ENCODE peak calls at places on chromosomes 6 and 20, in six cellular contexts. R, A, S, U, L and D are unnamed samples. For H3K9me3, the result is how much of the 10 kb centered on the place peaks cover.

GRCh38 chr20:55160022-55160421 is 684.6 kb downstream of the DOK5 start:
- DNase-seq in S (peak), L (no peak), R (no peak), U (peak), A (peak), D (no peak)

GRCh38 chr6:95413789-95414188 is 163.5 kb upstream of the MANEA start:
- DNase-seq in U (no peak), R (no peak), L (no peak), S (no peak), A (no peak), D (no peak)

GRCh38 chr6:143842468-143842901 is 653 bp upstream of the LTV1 start:
- DNase-seq in L (no peak), R (no peak), A (peak), S (peak), U (no peak), D (no peak)

GRCh38 chr6:1285589-1286340 is 26.1 kb upstream of the FOXQ1 start:
- DNase-seq in U (peak), L (no peak), R (no peak), S (peak), A (peak), D (no peak)

GRCh38 chr6:6820688-6821238 is 232.2 kb downstream of the LY86 start:
- DNase-seq in A (no peak), S (no peak), L (no peak), R (no peak), U (peak), D (no peak)

GRCh38 chr6:163572612-163573011 is 158.1 kb downstream of the QKI start:
- DNase-seq in U (no peak), L (no peak), S (no peak), R (no peak), A (peak), D (no peak)

GRCh38 chr6:149060300-149060984 is 257.1 kb upstream of the TAB2 start:
- DNase-seq in L (peak), R (peak), U (no peak), S (no peak), A (no peak), D (no peak)

GRCh38 chr20:10653593-10654288 is 20.1 kb downstream of the JAG1 start:
- DNase-seq in L (no peak), R (no peak), S (peak), A (peak), U (no peak), D (no peak)

GRCh38 chr6:71933881-71934280 is 47.5 kb downstream of the RIMS1 start:
- DNase-seq in R (no peak), U (no peak), S (no peak), A (no peak), L (no peak), D (no peak)

GRCh38 chr6:80235647-80236046 is 129.2 kb downstream of the BCKDHB start:
- DNase-seq in A (no peak), R (no peak), U (no peak), L (no peak), S (no peak), D (no peak)

GRCh38 chr20:61957961-61958715 is 107.5 kb downstream of the TAF4 start:
- DNase-seq in L (no peak), R (no peak), S (no peak), U (no peak), A (no peak), D (no peak)

GRCh38 chr6:134374486-134374885 is 56.6 kb upstream of the SGK1 start:
- DNase-seq in S (peak), A (peak), R (no peak), L (no peak), U (no peak), D (no peak)

GRCh38 chr6:154996841-154997311 is 1.8 kb downstream of the TIAM2 start:
- DNase-seq in L (no peak), S (no peak), R (no peak), A (no peak), U (peak), D (no peak)

GRCh38 chr20:15789083-15789482 is 784.2 kb downstream of the KIF16B start:
- DNase-seq in A (no peak), U (no peak), R (no peak), L (no peak), S (no peak), D (no peak)

GRCh38 chr6:51350308-51350904 is 531.7 kb downstream of the TFAP2B start:
- DNase-seq in A (no peak), U (peak), S (no peak), L (no peak), R (no peak), D (no peak)

GRCh38 chr6:28866342-28867077 is 57.3 kb downstream of the TRIM27 start:
- DNase-seq in U (peak), L (peak), A (peak), R (peak), S (peak), D (peak)

GRCh38 chr6:143675946-143676345 is 1.8 kb upstream of the PHACTR2 start:
- DNase-seq in R (no peak), A (peak), L (peak), S (peak), U (no peak), D (no peak)

GRCh38 chr20:17648306-17648646 is 33.8 kb downstream of the RRBP1 start:
- DNase-seq in R (no peak), A (no peak), S (no peak), U (no peak), L (no peak), D (no peak)

GRCh38 chr20:38260378-38261053 is at the start of gene KIAA1755:
- DNase-seq in L (peak), U (peak), S (peak), A (no peak), R (no peak), D (no peak)

GRCh38 chr20:6623989-6624388 is 143.5 kb upstream of the BMP2 start:
- DNase-seq in R (no peak), A (no peak), L (peak), S (no peak), U (peak), D (peak)

GRCh38 chr6:100796049-100796823 is 84.9 kb downstream of the ASCC3 start:
- DNase-seq in R (no peak), L (no peak), A (no peak), U (no peak), S (no peak), D (peak)

GRCh38 chr20:44204156-44204831 is 6.3 kb downstream of the OSER1 start:
- DNase-seq in U (peak), L (no peak), S (peak), R (no peak), A (peak), D (no peak)

GRCh38 chr20:36155991-36156390 is 1.5 kb downstream of the EPB41L1 start:
- DNase-seq in A (no peak), S (no peak), U (no peak), L (no peak), R (no peak), D (no peak)
- H3K4me2 ChIP-seq in A (no peak), S (no peak), U (peak), L (peak), R (no peak), D (no peak)

GRCh38 chr20:58227391-58228102 is 906 bp downstream of the ANKRD60 start:
- DNase-seq in S (no peak), R (no peak), A (no peak), L (no peak), U (no peak), D (no peak)

GRCh38 chr20:58225490-58226200 is 2.8 kb downstream of the ANKRD60 start:
- DNase-seq in S (no peak), L (no peak), A (no peak), R (no peak), U (no peak), D (no peak)

GRCh38 chr20:58228103-58228483 is 360 bp downstream of the ANKRD60 start:
- DNase-seq in U (no peak), R (no peak), L (no peak), A (no peak), S (no peak), D (no peak)

GRCh38 chr20:58229198-58229802 is 847 bp upstream of the ANKRD60 start:
- DNase-seq in S (peak), R (no peak), U (no peak), L (no peak), A (peak), D (no peak)

GRCh38 chr20:58228484-58229197 is at the start of gene ANKRD60:
- DNase-seq in L (no peak), U (peak), S (peak), A (peak), R (no peak), D (no peak)
- TF ChIP-seq EZH2 in L (no peak), U (peak), S (peak), A (peak), R (no peak), D (no peak)

DNA sequence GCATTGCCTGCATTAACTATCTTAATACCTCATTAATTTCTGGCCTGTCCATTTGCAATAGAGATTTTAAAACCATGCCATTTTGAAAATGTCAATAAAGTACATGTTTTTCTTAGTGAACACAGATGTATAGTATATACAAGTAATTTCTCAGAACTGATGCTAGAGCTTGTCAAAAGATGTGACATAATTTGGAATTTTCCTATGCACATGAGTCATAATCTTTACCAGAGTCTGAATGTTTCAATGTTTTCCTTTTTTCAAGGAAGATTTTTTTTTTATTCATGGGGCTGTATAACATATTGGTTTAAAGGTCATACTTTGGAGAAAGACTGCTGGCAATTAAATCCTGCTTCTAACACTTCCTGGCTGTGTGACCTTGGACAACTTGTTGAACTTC is 1347.5 kb upstream of the ADGRB3 start:
- DNase-seq in A (no peak), R (no peak), U (no peak), L (no peak), S (no peak), D (no peak)
- H3K9me3 ChIP-seq in A (under half), R (under half), U (under half), L (under half), S (under half), D (under half)

DNA sequence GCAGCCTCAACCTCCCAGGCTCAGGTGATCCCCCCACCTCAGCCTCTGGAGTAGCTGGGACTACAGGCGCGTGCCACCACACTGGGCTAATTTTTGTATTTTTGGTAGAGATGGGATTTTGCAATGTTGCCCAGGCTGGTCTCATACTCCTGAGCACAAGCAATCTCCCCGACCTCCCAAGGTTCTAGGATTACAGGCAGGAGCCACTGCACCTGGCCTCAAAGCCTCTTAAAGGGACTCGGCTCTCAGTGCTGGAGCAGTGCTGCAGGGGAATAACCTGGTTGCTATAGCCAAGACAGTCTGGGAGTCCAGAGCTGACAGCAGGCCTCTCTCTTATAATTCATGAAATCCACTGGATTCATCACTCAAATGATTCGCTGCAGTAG is 17.0 kb downstream of the GHRH start:
- DNase-seq in S (no peak), R (no peak), A (no peak), L (no peak), U (no peak), D (no peak)
- H3K4me2 ChIP-seq in S (no peak), R (no peak), A (no peak), L (no peak), U (no peak), D (no peak)

DNA sequence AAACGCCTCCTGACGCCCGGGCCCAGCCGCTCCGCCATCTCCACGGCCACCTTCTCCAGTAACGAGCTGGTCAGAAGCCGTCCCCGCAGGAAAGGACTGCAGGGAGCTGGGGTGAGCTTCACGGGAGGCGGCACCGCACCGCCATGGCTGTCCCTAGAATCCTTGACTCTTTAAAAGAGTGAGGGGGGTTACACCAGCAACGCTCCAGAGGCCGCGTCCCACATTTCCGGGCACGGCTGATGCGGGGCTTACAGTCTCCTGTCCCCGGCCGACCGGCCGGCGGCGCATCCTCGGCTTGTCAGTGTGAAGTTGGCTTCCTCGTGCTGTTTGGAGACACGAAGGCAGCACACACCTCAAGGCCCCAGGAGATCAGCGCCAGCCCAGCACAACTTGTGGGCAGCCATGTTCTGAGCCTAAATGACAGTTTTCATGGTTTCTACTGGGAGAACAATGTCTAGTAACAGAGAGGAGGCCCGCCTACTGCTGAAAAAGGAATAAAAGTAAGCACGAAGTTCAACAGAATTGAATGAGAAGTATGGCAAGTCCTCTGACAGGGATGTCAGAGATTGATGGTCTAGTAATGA is 30.4 kb downstream of the SLC2A4RG start:
- DNase-seq in U (no peak), A (no peak), L (no peak), R (no peak), S (no peak), D (no peak)
- TF ChIP-seq EZH2 in U (no peak), A (no peak), L (no peak), R (no peak), S (no peak), D (no peak)

GRCh38 chr20:40838516-40838915 is 149.5 kb upstream of the MAFB start:
- DNase-seq in S (no peak), L (no peak), U (no peak), R (no peak), A (no peak), D (no peak)

GRCh38 chr20:40835321-40835720 is 146.3 kb upstream of the MAFB start:
- DNase-seq in U (no peak), R (peak), A (no peak), S (no peak), L (no peak), D (no peak)
- H3K9me3 ChIP-seq in U (under half), R (under half), A (under half), S (under half), L (under half), D (under half)

DNA sequence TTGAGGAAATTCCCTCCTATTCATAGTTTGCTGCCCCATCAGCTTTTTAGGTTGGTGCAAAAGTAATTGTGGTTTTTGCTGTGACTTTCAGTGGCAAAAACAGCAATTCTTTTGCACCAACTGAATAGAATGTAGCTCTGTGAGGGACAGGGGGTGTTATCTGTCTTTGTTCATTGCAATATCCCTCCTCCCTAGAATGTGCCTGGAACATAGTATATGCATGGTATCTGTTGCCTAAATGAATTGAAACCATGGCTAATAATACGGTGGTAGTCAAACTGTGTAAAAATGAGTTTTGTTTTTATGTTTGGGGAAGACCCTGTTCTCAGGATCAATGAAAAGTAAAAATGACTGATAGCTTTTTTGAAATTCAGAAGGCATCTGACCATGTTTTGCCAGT is 45.1 kb downstream of the SCAND1 start:
- DNase-seq in R (no peak), A (no peak), L (no peak), U (no peak), S (no peak), D (no peak)
- H3K4me2 ChIP-seq in R (no peak), A (no peak), L (no peak), U (no peak), S (no peak), D (no peak)

GRCh38 chr6:37713529-37714119 is 15.9 kb upstream of the MDGA1 start:
- DNase-seq in L (no peak), U (no peak), R (no peak), S (peak), A (peak), D (no peak)

GRCh38 chr6:37717836-37718251 is 20.2 kb upstream of the MDGA1 start:
- DNase-seq in A (peak), S (peak), L (no peak), U (no peak), R (no peak), D (no peak)

GRCh38 chr6:37711331-37711924 is 13.7 kb upstream of the MDGA1 start:
- DNase-seq in R (no peak), S (no peak), U (no peak), A (no peak), L (no peak), D (no peak)

GRCh38 chr6:37712508-37712907 is 14.8 kb upstream of the MDGA1 start:
- DNase-seq in L (no peak), S (no peak), R (no peak), A (no peak), U (no peak), D (no peak)

GRCh38 chr6:37714836-37715425 is 17.2 kb upstream of the MDGA1 start:
- DNase-seq in R (no peak), L (peak), S (peak), A (peak), U (no peak), D (no peak)
- TF ChIP-seq EZH2 in R (no peak), L (no peak), S (no peak), A (no peak), U (no peak), D (no peak)

GRCh38 chr6:27452496-27452897 is 20.4 kb downstream of the ZNF184 start:
- DNase-seq in R (no peak), L (no peak), A (no peak), S (peak), U (no peak), D (no peak)

GRCh38 chr6:27448456-27448855 is 24.4 kb downstream of the ZNF184 start:
- DNase-seq in R (no peak), S (no peak), U (no peak), A (no peak), L (no peak), D (no peak)

GRCh38 chr6:27451660-27452390 is 21.1 kb downstream of the ZNF184 start:
- DNase-seq in S (no peak), R (no peak), L (no peak), U (no peak), A (no peak), D (no peak)
- H3K9me3 ChIP-seq in S (under half), R (half or more), L (half or more), U (half or more), A (half or more), D (under half)

DNA sequence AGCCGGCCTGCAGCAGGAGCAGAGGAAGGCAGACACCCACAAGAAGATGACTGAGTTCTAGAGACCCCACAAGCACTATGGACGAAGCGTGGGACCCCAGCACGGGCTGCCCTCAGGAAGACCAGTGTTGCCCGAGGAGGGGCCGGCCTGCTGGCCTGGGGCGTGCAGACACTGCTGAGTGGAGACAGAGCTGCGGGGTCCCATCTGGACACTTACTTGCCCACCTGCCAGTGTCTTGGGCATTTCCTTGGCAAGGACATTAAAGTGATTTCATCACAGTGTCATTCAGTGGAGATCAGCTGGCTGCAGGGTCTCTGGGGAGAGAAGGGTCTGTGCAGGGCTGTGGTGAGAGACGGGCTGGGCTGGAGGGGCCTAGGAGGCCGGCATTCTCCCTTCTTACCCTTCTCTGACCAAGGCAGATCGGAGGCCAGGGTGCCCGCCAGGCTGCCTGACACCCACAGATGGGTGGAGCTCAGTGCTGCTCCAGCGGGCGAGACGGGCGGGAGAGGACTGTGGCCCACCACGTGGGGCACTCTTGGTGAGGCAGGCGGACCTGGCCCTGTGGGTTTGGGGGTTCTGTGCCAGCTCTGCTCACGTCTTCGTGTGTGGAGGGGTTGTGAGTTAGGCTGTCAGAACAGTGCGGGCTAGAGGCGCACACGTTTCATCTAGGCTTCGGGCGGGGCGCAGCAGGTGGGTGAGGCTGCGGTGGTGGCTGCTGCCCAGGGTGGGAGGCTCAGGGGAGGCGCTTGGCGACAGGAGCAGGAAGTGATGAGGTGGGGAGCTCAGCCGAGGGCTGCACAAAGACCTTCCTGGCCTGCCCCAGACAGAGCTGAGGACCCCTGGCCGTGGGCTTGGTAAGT is at the start of gene LIME1:
- DNase-seq in R (peak), U (peak), S (no peak), L (no peak), A (no peak), D (peak)
- H3K4me2 ChIP-seq in R (no peak), U (peak), S (no peak), L (peak), A (no peak), D (peak)